ENCODE peak calls at places on chromosomes 16 and 17, in eight cellular contexts. F is ovary, L is uterus, U is breast epithelium, B is suprapubic skin, J is GM12878, O is heart left ventricle, Q is K562. E is an unnamed sample.

GRCh38 chr16:57949595-57950238 is 21.2 kb downstream of the CNGB1 start:
- DNase-seq in F (no peak), L (no peak), U (no peak), B (no peak), J (no peak), O (no peak), Q (no peak), E (no peak)

GRCh38 chr17:1484060-1484535 is 8.4 kb downstream of the MYO1C start:
- DNase-seq in F (no peak), L (no peak), U (no peak), B (peak), J (no peak), O (no peak), Q (no peak), E (no peak)

GRCh38 chr17:10797848-10798328 is 6.0 kb downstream of the TMEM238L start:
- DNase-seq in F (no peak), L (no peak), U (no peak), B (peak), J (no peak), O (no peak), Q (no peak), E (no peak)

GRCh38 chr16:9516444-9516843 is 425.0 kb downstream of the HAPSTR1 start:
- DNase-seq in F (no peak), L (no peak), U (no peak), B (no peak), J (no peak), O (no peak), Q (no peak), E (no peak)

GRCh38 chr16:7344806-7345416 is 12.3 kb downstream of the RBFOX1 start:
- DNase-seq in F (no peak), L (no peak), U (no peak), B (no peak), J (no peak), O (peak), Q (no peak), E (no peak)

GRCh38 chr17:50045154-50045553 is 10.8 kb upstream of the ITGA3 start:
- DNase-seq in F (no peak), L (no peak), U (no peak), B (peak), J (no peak), O (no peak), Q (no peak), E (no peak)

GRCh38 chr17:37541880-37542675 is 52.4 kb downstream of the DUSP14 start:
- DNase-seq in F (no peak), L (no peak), U (no peak), B (no peak), J (no peak), O (no peak), Q (no peak), E (no peak)

GRCh38 chr16:31487720-31488629 is 5.1 kb downstream of the SLC5A2 start:
- DNase-seq in F (no peak), L (no peak), U (no peak), B (no peak), J (no peak), O (no peak), Q (no peak), E (no peak)

GRCh38 chr17:20267459-20267842 is 199.9 kb downstream of the LGALS9B start:
- DNase-seq in F (peak), L (no peak), U (no peak), B (no peak), J (peak), O (no peak), Q (no peak), E (no peak)

GRCh38 chr16:56701534-56701933 is 19.3 kb downstream of the MT1X start:
- DNase-seq in F (no peak), L (no peak), U (no peak), B (no peak), J (no peak), O (no peak), Q (no peak), E (no peak)

GRCh38 chr16:5428932-5429331 is 331.3 kb upstream of the EEF2KMT start:
- DNase-seq in F (no peak), L (no peak), U (no peak), B (no peak), J (no peak), O (no peak), Q (no peak), E (no peak)

GRCh38 chr17:49779730-49780220 is 8.7 kb upstream of the KAT7 start:
- DNase-seq in F (peak), L (peak), U (no peak), B (no peak), J (no peak), O (no peak), Q (peak), E (no peak)

GRCh38 chr16:20873331-20873730 is 26.8 kb downstream of the DCUN1D3 start:
- DNase-seq in F (no peak), L (no peak), U (no peak), B (no peak), J (no peak), O (no peak), Q (no peak), E (no peak)

GRCh38 chr16:82874251-82874650 is 247.5 kb downstream of the CDH13 start:
- DNase-seq in F (no peak), L (no peak), U (no peak), B (no peak), J (no peak), O (no peak), Q (no peak), E (no peak)

GRCh38 chr16:30654856-30655255 is 3.4 kb upstream of the FBRS start:
- DNase-seq in F (no peak), L (no peak), U (no peak), B (no peak), J (no peak), O (no peak), Q (no peak), E (no peak)

GRCh38 chr16:66619036-66619435 is 14.5 kb downstream of the CMTM3 start:
- DNase-seq in F (no peak), L (no peak), U (no peak), B (no peak), J (no peak), O (no peak), Q (no peak), E (no peak)

GRCh38 chr16:75491876-75492275 is 3.4 kb downstream of the CHST6 start:
- DNase-seq in F (no peak), L (no peak), U (no peak), B (no peak), J (no peak), O (no peak), Q (no peak), E (no peak)

GRCh38 chr17:9360610-9361571 is 214.7 kb downstream of the STX8 start:
- DNase-seq in F (peak), L (no peak), U (no peak), B (peak), J (no peak), O (peak), Q (no peak), E (peak)

GRCh38 chr16:9364721-9365693 is 273.6 kb downstream of the HAPSTR1 start:
- DNase-seq in F (no peak), L (peak), U (peak), B (peak), J (no peak), O (peak), Q (no peak), E (peak)

GRCh38 chr17:76492989-76493501 is 8.2 kb downstream of the RHBDF2 start:
- DNase-seq in F (peak), L (peak), U (no peak), B (peak), J (peak), O (peak), Q (no peak), E (peak)

GRCh38 chr17:60390881-60391418 is 983 bp downstream of the USP32 start:
- DNase-seq in F (peak), L (peak), U (no peak), B (no peak), J (no peak), O (peak), Q (no peak), E (no peak)

GRCh38 chr16:80671281-80671849 is 130.6 kb downstream of the DYNLRB2 start:
- DNase-seq in F (no peak), L (no peak), U (no peak), B (no peak), J (peak), O (no peak), Q (no peak), E (no peak)

GRCh38 chr17:68277807-68278206 is 13.1 kb downstream of the SLC16A6 start:
- DNase-seq in F (no peak), L (no peak), U (no peak), B (no peak), J (no peak), O (no peak), Q (no peak), E (no peak)

GRCh38 chr17:74529243-74529642 is 2.0 kb downstream of the CD300LB start:
- DNase-seq in F (no peak), L (no peak), U (peak), B (peak), J (no peak), O (no peak), Q (no peak), E (peak)

GRCh38 chr17:74530751-74531150 is 524 bp downstream of the CD300LB start:
- DNase-seq in F (no peak), L (peak), U (no peak), B (no peak), J (no peak), O (no peak), Q (no peak), E (peak)

GRCh38 chr17:74528491-74529199 is 2.6 kb downstream of the CD300LB start:
- DNase-seq in F (no peak), L (no peak), U (peak), B (peak), J (peak), O (no peak), Q (no peak), E (peak)

GRCh38 chr17:74531231-74531761 is at the start of gene CD300LB:
- DNase-seq in F (no peak), L (peak), U (peak), B (peak), J (no peak), O (no peak), Q (no peak), E (peak)

GRCh38 chr17:74532115-74532514 is 840 bp upstream of the CD300LB start:
- DNase-seq in F (no peak), L (peak), U (no peak), B (peak), J (no peak), O (peak), Q (no peak), E (peak)
- TF ChIP-seq POLR2A in F (no peak), L (no peak), U (no peak), B (no peak), J (no peak), O (no peak), Q (no peak), E (no peak)

DNA sequence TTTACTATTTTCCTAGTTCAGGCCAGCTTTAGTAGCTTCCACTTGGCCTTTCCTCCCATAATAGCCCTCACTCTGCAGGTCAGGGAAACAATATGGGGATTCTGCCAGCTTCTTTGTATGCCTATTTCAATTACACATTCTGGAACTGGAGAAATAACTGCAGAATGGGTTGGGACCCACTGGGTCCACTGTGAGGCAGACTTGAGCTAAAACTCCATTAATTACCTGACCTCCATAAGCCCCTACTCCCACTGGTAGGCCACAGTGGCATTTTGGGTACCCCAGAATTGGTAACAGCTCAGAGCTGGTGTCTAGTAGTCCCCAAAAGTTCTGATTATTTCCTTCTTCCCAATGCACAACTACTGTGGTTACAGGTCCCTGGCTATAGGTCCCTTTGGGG is 16.7 kb upstream of the TENT4B start:
- DNase-seq in F (no peak), L (no peak), U (no peak), B (no peak), J (no peak), O (no peak), Q (no peak), E (no peak)
- TF ChIP-seq CTCF in F (no peak), L (no peak), U (no peak), B (no peak), J (no peak), O (no peak), Q (peak), E (no peak)

GRCh38 chr17:31540602-31541307 is 149.3 kb downstream of the RAB11FIP4 start:
- DNase-seq in F (no peak), L (no peak), U (no peak), B (no peak), J (no peak), O (no peak), Q (no peak), E (no peak)
- TF ChIP-seq POLR2A in F (no peak), L (no peak), U (no peak), B (no peak), J (no peak), O (no peak), Q (no peak), E (no peak)

GRCh38 chr16:84144301-84144858 is 597 bp downstream of the HSDL1 start:
- DNase-seq in F (peak), L (no peak), U (no peak), B (no peak), J (no peak), O (peak), Q (peak), E (no peak)
- TF ChIP-seq CTCF in F (no peak), L (no peak), U (no peak), B (no peak), J (no peak), O (no peak), Q (peak), E (no peak)

GRCh38 chr17:18182190-18182977 is 1.2 kb upstream of the ALKBH5 start:
- DNase-seq in F (peak), L (peak), U (no peak), B (no peak), J (no peak), O (peak), Q (no peak), E (no peak)

GRCh38 chr17:18184143-18185007 is 747 bp downstream of the ALKBH5 start:
- DNase-seq in F (peak), L (peak), U (peak), B (peak), J (no peak), O (peak), Q (no peak), E (peak)

GRCh38 chr17:18182978-18183333 is 672 bp upstream of the ALKBH5 start:
- DNase-seq in F (peak), L (peak), U (peak), B (peak), J (no peak), O (peak), Q (peak), E (peak)

GRCh38 chr17:18185391-18185790 is 1.8 kb downstream of the ALKBH5 start:
- DNase-seq in F (no peak), L (no peak), U (no peak), B (no peak), J (no peak), O (no peak), Q (no peak), E (no peak)

DNA sequence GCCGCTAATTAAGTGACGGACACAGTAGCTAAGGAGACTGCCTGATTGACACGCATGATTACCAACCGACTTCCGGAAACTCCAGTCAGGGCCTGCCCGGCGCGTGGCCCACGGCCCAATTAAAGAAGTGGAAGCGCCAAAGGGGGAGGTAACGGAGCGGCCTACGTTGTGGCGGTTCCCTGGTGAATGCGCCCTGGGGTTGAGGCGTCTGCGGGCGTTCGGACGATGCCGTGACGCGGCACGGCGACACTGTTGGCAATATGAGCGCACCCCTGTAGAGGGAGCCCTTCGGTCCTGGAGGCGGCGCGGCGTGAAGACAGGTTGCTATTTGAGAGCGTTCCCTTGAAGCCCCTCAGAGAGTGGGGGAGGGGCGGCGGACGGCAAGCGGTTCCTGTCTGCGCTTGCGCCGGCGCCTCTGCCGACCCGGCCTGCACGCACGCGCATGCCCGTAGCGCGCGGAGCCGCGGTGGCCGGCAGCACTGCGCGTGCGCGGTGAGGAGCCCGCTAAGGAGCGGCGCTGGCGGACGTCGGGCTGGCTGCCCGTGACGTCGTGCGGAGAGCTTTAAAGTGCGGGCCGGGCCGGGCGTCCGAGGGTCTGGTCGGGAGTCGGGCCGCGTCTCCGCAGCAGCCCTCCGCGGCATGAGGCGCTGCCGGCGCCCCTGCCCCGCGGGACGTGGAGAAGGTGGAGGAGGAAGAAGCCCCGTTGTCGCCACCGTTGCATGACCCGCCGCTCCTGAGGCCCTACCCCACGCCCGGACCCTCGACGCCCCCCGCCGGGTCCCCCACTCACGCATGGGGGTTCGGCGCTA is at the start of gene ALKBH5:
- DNase-seq in F (peak), L (peak), U (peak), B (peak), J (peak), O (peak), Q (peak), E (peak)
- TF ChIP-seq POLR2A in F (peak), L (peak), U (peak), B (peak), J (peak), O (peak), Q (peak), E (peak)

GRCh38 chr16:2016407-2016922 is 3.1 kb upstream of the NPW start:
- DNase-seq in F (no peak), L (no peak), U (no peak), B (no peak), J (no peak), O (no peak), Q (peak), E (no peak)
- TF ChIP-seq CTCF in F (no peak), L (no peak), U (no peak), B (no peak), J (peak), O (peak), Q (peak), E (no peak)

E was measured in sigmoid colon.